ENCODE peak calls at places on chromosomes 5 and 9, in four cellular contexts. One of them, this sample, is unnamed.

GRCh38 chr9:129435996-129436676 is 184.8 kb downstream of the C9orf50 start:
- DNase-seq in AG04450: no peak
- DNase-seq in HT-29: no peak
- DNase-seq in PC-9: no peak
- DNase-seq in this sample: no peak

GRCh38 chr5:127801751-127802476 is 98.7 kb downstream of the CCDC192 start:
- DNase-seq in AG04450: no peak
- DNase-seq in HT-29: no peak
- DNase-seq in PC-9: no peak
- DNase-seq in this sample: no peak

GRCh38 chr5:68406344-68406743 is 190.8 kb downstream of the PIK3R1 start:
- DNase-seq in AG04450: no peak
- DNase-seq in HT-29: no peak
- DNase-seq in PC-9: no peak
- DNase-seq in this sample: no peak

GRCh38 chr5:13536921-13537320 is 407.6 kb downstream of the DNAH5 start:
- DNase-seq in AG04450: peak; percentile 39
- DNase-seq in HT-29: no peak
- DNase-seq in PC-9: no peak
- DNase-seq in this sample: no peak

GRCh38 chr9:127116088-127116726 is 6.2 kb downstream of the ANGPTL2 start:
- DNase-seq in AG04450: no peak
- DNase-seq in HT-29: no peak
- DNase-seq in PC-9: no peak
- DNase-seq in this sample: no peak

GRCh38 chr5:78295035-78295961 is 800 bp upstream of the AP3B1 start:
- DNase-seq in AG04450: no peak
- DNase-seq in HT-29: peak; percentile 68
- DNase-seq in PC-9: peak; percentile 55
- DNase-seq in this sample: peak; percentile 54

GRCh38 chr9:34744295-34745221 is 34.6 kb upstream of the CCL21 start:
- DNase-seq in AG04450: peak; percentile 11
- DNase-seq in HT-29: peak; percentile 25
- DNase-seq in PC-9: peak; percentile 42
- DNase-seq in this sample: no peak

GRCh38 chr9:32866292-32866691 is 83.0 kb downstream of the TMEM215 start:
- DNase-seq in AG04450: no peak
- DNase-seq in HT-29: no peak
- DNase-seq in PC-9: no peak
- DNase-seq in this sample: no peak

GRCh38 chr5:150272531-150272930 is 17.0 kb downstream of the CAMK2A start:
- DNase-seq in AG04450: no peak
- DNase-seq in HT-29: peak; percentile 27
- DNase-seq in PC-9: peak; percentile 34
- DNase-seq in this sample: no peak

GRCh38 chr5:163695817-163696216 is 190.4 kb downstream of the MAT2B start:
- DNase-seq in AG04450: no peak
- DNase-seq in HT-29: no peak
- DNase-seq in PC-9: no peak
- DNase-seq in this sample: no peak

GRCh38 chr9:1051286-1052118 is 1.3 kb downstream of the DMRT2 start:
- DNase-seq in AG04450: no peak
- DNase-seq in HT-29: no peak
- DNase-seq in PC-9: no peak
- DNase-seq in this sample: no peak

GRCh38 chr5:112511920-112512319 is 92.8 kb upstream of the EPB41L4A start:
- DNase-seq in AG04450: no peak
- DNase-seq in HT-29: peak; percentile 30
- DNase-seq in PC-9: no peak
- DNase-seq in this sample: no peak

GRCh38 chr5:69492391-69493234 is at the start of gene OCLN:
- DNase-seq in AG04450: no peak
- DNase-seq in HT-29: peak; percentile 89
- DNase-seq in PC-9: peak; percentile 92
- DNase-seq in this sample: peak; percentile 15

GRCh38 chr5:139108056-139108811 is 89.9 kb downstream of the SIL1 start:
- DNase-seq in AG04450: no peak
- DNase-seq in HT-29: peak; percentile 38
- DNase-seq in PC-9: no peak
- DNase-seq in this sample: no peak

GRCh38 chr5:58813855-58814254 is 231.0 kb downstream of the RAB3C start:
- DNase-seq in AG04450: no peak
- DNase-seq in HT-29: no peak
- DNase-seq in PC-9: no peak
- DNase-seq in this sample: no peak

GRCh38 chr9:88494983-88495721 is 39.8 kb upstream of the NXNL2 start:
- DNase-seq in AG04450: no peak
- DNase-seq in HT-29: no peak
- DNase-seq in PC-9: no peak
- DNase-seq in this sample: no peak

GRCh38 chr9:131270171-131271015 is 5.9 kb downstream of the FAM78A start:
- DNase-seq in AG04450: no peak
- DNase-seq in HT-29: no peak
- DNase-seq in PC-9: no peak
- DNase-seq in this sample: peak; percentile 82

GRCh38 chr9:122125891-122126331 is 32.8 kb upstream of the TTLL11 start:
- DNase-seq in AG04450: no peak
- DNase-seq in HT-29: no peak
- DNase-seq in PC-9: peak; percentile 42
- DNase-seq in this sample: no peak

GRCh38 chr9:11199335-11199734 is 586.5 kb upstream of the PTPRD start:
- DNase-seq in AG04450: no peak
- DNase-seq in HT-29: no peak
- DNase-seq in PC-9: no peak
- DNase-seq in this sample: no peak

GRCh38 chr5:114898602-114899001 is 271.1 kb downstream of the TRIM36 start:
- DNase-seq in AG04450: no peak
- DNase-seq in HT-29: no peak
- DNase-seq in PC-9: no peak
- DNase-seq in this sample: no peak

GRCh38 chr5:179222246-179223017 is 122.8 kb downstream of the ADAMTS2 start:
- DNase-seq in AG04450: no peak
- DNase-seq in HT-29: no peak
- DNase-seq in PC-9: no peak
- DNase-seq in this sample: no peak

GRCh38 chr5:172777381-172778222 is 6.6 kb upstream of the DUSP1 start:
- DNase-seq in AG04450: no peak
- DNase-seq in HT-29: peak; percentile 59
- DNase-seq in PC-9: peak; percentile 95
- DNase-seq in this sample: peak; percentile 89

GRCh38 chr5:138972230-138972629 is 97.1 kb upstream of the LRRTM2 start:
- DNase-seq in AG04450: no peak
- DNase-seq in HT-29: no peak
- DNase-seq in PC-9: no peak
- DNase-seq in this sample: no peak

GRCh38 chr5:146716636-146717035 is 161.9 kb downstream of the PPP2R2B start:
- DNase-seq in AG04450: no peak
- DNase-seq in HT-29: no peak
- DNase-seq in PC-9: no peak
- DNase-seq in this sample: no peak

GRCh38 chr5:19927919-19928318 is 60.1 kb downstream of the CDH18 start:
- DNase-seq in AG04450: no peak
- DNase-seq in HT-29: no peak
- DNase-seq in PC-9: no peak
- DNase-seq in this sample: no peak

GRCh38 chr9:71681708-71682268 is 86.5 kb downstream of the CEMIP2 start:
- DNase-seq in AG04450: peak; percentile 21
- DNase-seq in HT-29: peak; percentile 47
- DNase-seq in PC-9: peak; percentile 23
- DNase-seq in this sample: no peak

GRCh38 chr9:107733530-107733907 is 243.9 kb upstream of the KLF4 start:
- DNase-seq in AG04450: no peak
- DNase-seq in HT-29: no peak
- DNase-seq in PC-9: no peak
- DNase-seq in this sample: no peak

GRCh38 chr9:83596899-83597504 is 25.9 kb upstream of the IDNK start:
- DNase-seq in AG04450: no peak
- DNase-seq in HT-29: peak; percentile 62
- DNase-seq in PC-9: peak; percentile 32
- DNase-seq in this sample: no peak

GRCh38 chr5:923473-923873 is 30.8 kb downstream of the TRIP13 start:
- DNase-seq in AG04450: peak; percentile 11
- DNase-seq in HT-29: peak; percentile 98
- DNase-seq in PC-9: peak; percentile 95
- DNase-seq in this sample: peak; percentile 54

GRCh38 chr5:54616031-54616430 is 98.5 kb downstream of the SNX18 start:
- DNase-seq in AG04450: peak; percentile 87
- DNase-seq in HT-29: no peak
- DNase-seq in PC-9: no peak
- DNase-seq in this sample: no peak

GRCh38 chr9:69019808-69020207 is 5.9 kb upstream of the PRKACG start:
- DNase-seq in AG04450: no peak
- DNase-seq in HT-29: no peak
- DNase-seq in PC-9: no peak
- DNase-seq in this sample: peak; percentile 93

GRCh38 chr5:12292610-12293204 is 388.5 kb upstream of the CTNND2 start:
- DNase-seq in AG04450: no peak
- DNase-seq in HT-29: peak; percentile 75
- DNase-seq in PC-9: no peak
- DNase-seq in this sample: no peak

This sample was measured in CD4-positive, CD25-positive, alpha-beta regulatory T cell.